ENCODE peak calls at places on chromosomes 7 and 10, in four cellular contexts. M, A, Q and H are unnamed samples.

GRCh38 chr10:62817763-62818425 is 1.7 kb upstream of the EGR2 start:
- DNase-seq in A (peak; percentile 82), Q (peak; percentile 33), M (peak; percentile 85), H (peak; percentile 18)

GRCh38 chr7:39085590-39086049 is 107.9 kb downstream of the POU6F2 start:
- DNase-seq in Q (peak; percentile 6), A (no peak), M (peak; percentile 7), H (peak; percentile 22)

GRCh38 chr10:78277734-78278404 is 244.2 kb downstream of the RPS24 start:
- DNase-seq in M (peak; percentile 54), A (peak; percentile 95), Q (peak; percentile 9), H (peak; percentile 33)

GRCh38 chr7:151378496-151379192 is 31.2 kb downstream of the WDR86 start:
- DNase-seq in Q (no peak), A (no peak), M (no peak), H (no peak)

GRCh38 chr10:62613429-62613828 is 191.1 kb upstream of the ADO start:
- DNase-seq in Q (peak; percentile 52), A (no peak), M (peak; percentile 78), H (no peak)

GRCh38 chr10:12540341-12540781 is 191.0 kb downstream of the CAMK1D start:
- DNase-seq in Q (peak; percentile 69), A (no peak), M (no peak), H (no peak)

GRCh38 chr7:94394399-94395140 is at the start of gene COL1A2:
- DNase-seq in A (peak; percentile 88), M (peak; percentile 99), Q (peak; percentile 96), H (no peak)

GRCh38 chr10:1037098-1037497 is 11.4 kb upstream of the IDI2 start:
- DNase-seq in A (no peak), M (no peak), Q (no peak), H (peak; percentile 63)

GRCh38 chr10:73246322-73246782 is 703 bp downstream of the DNAJC9 start:
- DNase-seq in A (no peak), M (no peak), Q (no peak), H (no peak)

GRCh38 chr10:90966146-90966545 is 45.3 kb upstream of the ANKRD1 start:
- DNase-seq in M (no peak), A (no peak), Q (no peak), H (no peak)

GRCh38 chr7:134693256-134693655 is 46.6 kb downstream of the BPGM start:
- DNase-seq in A (peak; percentile 69), M (peak; percentile 85), Q (peak; percentile 96), H (no peak)

GRCh38 chr7:142603870-142604448 is 145.3 kb upstream of the PRSS1 start:
- DNase-seq in Q (peak; percentile 63), A (no peak), M (peak; percentile 81), H (no peak)

GRCh38 chr10:116796469-116796868 is 52.8 kb upstream of the ENO4 start:
- DNase-seq in A (no peak), M (no peak), Q (no peak), H (no peak)

GRCh38 chr10:13528875-13529713 is at the start of gene BEND7:
- DNase-seq in Q (no peak), A (peak; percentile 73), M (peak; percentile 23), H (no peak)

GRCh38 chr7:2450198-2451107 is 25.7 kb downstream of the GRIFIN start:
- DNase-seq in A (no peak), Q (no peak), M (no peak), H (no peak)

GRCh38 chr10:3835770-3836169 is 50.8 kb upstream of the KLF6 start:
- DNase-seq in M (no peak), A (no peak), Q (no peak), H (no peak)

GRCh38 chr10:110279062-110279986 is 25.4 kb downstream of the SMNDC1 start:
- DNase-seq in M (peak; percentile 82), A (no peak), Q (peak; percentile 60), H (peak; percentile 53)

GRCh38 chr10:130495891-130496642 is 359.9 kb downstream of the GLRX3 start:
- DNase-seq in M (no peak), A (no peak), Q (no peak), H (no peak)

GRCh38 chr10:24957624-24958435 is 5.4 kb upstream of the PRTFDC1 start:
- DNase-seq in M (peak; percentile 92), A (no peak), Q (peak; percentile 66), H (no peak)

GRCh38 chr7:41566581-41566980 is 136.3 kb downstream of the INHBA start:
- DNase-seq in Q (no peak), M (no peak), A (no peak), H (no peak)

GRCh38 chr7:23022258-23022745 is 8.4 kb upstream of the HYCC1 start:
- DNase-seq in M (peak; percentile 87), A (no peak), Q (peak; percentile 81), H (no peak)

GRCh38 chr7:66304536-66304935 is 99.4 kb downstream of the TPST1 start:
- DNase-seq in Q (no peak), M (peak; percentile 78), A (no peak), H (no peak)

GRCh38 chr10:111600772-111601171 is 523.9 kb downstream of the ADRA2A start:
- DNase-seq in Q (no peak), M (no peak), A (no peak), H (peak; percentile 42)

GRCh38 chr10:87691515-87692070 is 31.9 kb downstream of the PAPSS2 start:
- DNase-seq in M (no peak), A (no peak), Q (no peak), H (no peak)

GRCh38 chr10:44390585-44391072 is 5.7 kb upstream of the CXCL12 start:
- DNase-seq in A (no peak), Q (no peak), M (peak; percentile 46), H (no peak)

GRCh38 chr10:114822771-114823463 is 1.3 kb downstream of the FHIP2A start:
- DNase-seq in A (no peak), Q (no peak), M (peak; percentile 60), H (no peak)
- TF ChIP-seq CTCF in A (no peak), Q (no peak), M (no peak), H (no peak)

GRCh38 chr10:23172429-23172828 is 19.7 kb upstream of the PTF1A start:
- DNase-seq in Q (no peak), M (no peak), A (no peak), H (no peak)

GRCh38 chr10:23173549-23174074 is 18.5 kb upstream of the PTF1A start:
- DNase-seq in Q (no peak), M (no peak), A (no peak), H (no peak)

GRCh38 chr10:23172846-23173548 is 19.1 kb upstream of the PTF1A start:
- DNase-seq in A (no peak), Q (no peak), M (no peak), H (peak; percentile 49)

GRCh38 chr10:23174075-23174973 is 17.8 kb upstream of the PTF1A start:
- DNase-seq in A (no peak), Q (no peak), M (no peak), H (no peak)

DNA sequence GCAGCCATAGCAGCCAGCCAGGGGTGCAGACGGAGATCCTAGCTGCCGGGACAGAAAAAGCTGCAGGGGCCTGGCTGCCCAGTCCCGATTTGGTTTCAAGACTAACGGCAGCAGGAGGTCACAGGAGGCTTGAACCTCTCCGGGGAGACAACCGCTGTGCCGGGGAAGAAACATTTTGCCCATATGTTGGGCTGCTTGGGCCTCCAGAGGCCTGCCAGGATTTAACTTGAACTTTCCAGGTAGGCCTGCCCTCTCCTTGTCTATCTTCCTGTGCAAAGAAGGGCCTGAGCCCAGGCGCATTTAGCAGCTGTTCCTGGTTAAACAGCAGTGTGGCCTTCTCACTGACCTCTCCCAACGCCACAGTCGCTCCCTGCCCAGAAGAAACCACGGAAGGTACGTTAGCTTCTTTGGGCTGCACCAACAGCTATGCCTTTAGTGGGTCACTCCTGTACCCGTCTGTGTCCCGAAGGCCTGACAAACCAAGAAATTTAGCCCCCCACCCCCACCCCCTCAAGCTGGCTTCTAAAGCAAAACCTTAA is 17.1 kb upstream of the PTF1A start:
- DNase-seq in Q (no peak), A (no peak), M (no peak), H (no peak)
- H3K27me3 ChIP-seq in Q (peaks cover 34% of the 10 kb centered on the region), A (peaks cover 23% of the 10 kb centered on the region), M (peaks cover 100% of the 10 kb centered on the region), H (peaks cover 48% of the 10 kb centered on the region)

DNA sequence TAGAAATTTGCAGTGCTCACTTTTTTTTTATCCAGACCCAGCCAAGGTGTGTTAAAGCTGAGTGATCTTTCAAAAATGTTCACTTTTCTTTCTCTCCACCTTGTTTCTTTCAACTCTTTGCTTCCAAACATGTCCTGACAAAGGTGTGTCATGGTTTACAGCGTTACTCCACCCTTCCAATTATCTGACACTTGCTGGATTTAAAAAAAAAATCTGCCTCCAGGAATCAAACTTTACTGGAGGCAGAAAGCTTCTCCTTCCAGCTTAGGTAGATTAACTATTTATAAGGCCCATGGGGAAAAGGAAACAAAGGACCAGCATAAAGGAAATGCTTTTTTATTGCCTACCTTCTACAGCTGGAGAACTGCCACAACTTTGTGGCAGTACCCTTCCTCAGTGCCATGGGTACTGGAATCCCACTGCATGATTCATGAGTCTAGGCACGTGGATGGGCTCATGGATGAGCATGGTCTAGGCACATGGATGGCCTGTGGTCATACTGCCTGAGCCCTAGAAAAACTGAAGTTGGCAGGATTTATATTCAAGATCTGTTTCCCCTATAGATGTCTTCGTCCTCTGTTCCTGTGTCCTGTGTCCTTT is at the start of gene COL17A1:
- DNase-seq in M (no peak), A (no peak), Q (no peak), H (no peak)
- H3K4me3 ChIP-seq in M (no peak within 1 kb of the TSS), A (no peak within 1 kb of the TSS), Q (no peak within 1 kb of the TSS), H (no peak within 1 kb of the TSS)

GRCh38 chr7:51189777-51190176 is 126.8 kb downstream of the COBL start:
- DNase-seq in M (no peak), A (no peak), Q (no peak), H (no peak)

GRCh38 chr7:51190950-51191349 is 125.7 kb downstream of the COBL start:
- DNase-seq in M (no peak), Q (no peak), A (no peak), H (no peak)

GRCh38 chr7:51186531-51186930 is 130.1 kb downstream of the COBL start:
- DNase-seq in A (peak; percentile 64), Q (peak; percentile 37), M (peak; percentile 2), H (no peak)

GRCh38 chr7:51188987-51189386 is 127.6 kb downstream of the COBL start:
- DNase-seq in A (no peak), Q (no peak), M (no peak), H (no peak)

DNA sequence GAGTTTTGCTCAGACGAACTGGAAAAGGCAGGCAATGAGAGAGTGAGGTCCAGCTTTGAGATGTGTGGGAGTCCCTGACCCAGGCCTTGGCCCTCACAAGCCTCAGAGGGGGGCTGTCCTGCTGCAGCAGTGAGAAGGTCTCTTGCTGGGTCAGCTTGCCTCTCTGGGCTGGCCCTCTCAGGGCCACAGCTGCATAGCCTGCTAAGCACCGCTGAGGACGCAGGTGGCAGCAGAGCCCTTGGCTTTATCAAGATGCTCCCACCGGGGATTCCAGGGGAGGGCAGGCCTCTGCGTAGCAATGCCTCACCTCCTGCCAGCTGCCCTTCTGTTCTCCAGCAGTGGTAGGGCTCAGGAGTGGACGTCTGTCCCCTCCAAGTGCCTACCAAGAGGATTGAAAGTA is 128.7 kb downstream of the COBL start:
- DNase-seq in A (peak; percentile 75), M (no peak), Q (no peak), H (peak; percentile 81)
- TF ChIP-seq CTCF in A (peak; percentile 52), M (no peak), Q (peak; percentile 46), H (peak; percentile 65)